ENCODE peak calls at places on chromosomes 16 and 17, in six cellular contexts. S is T-cell; C is NCI-H187; Y is effector CD4-positive, alpha-beta T cell; P is HTR-8/SVneo; K is smooth muscle cell of the brain vasculature. D is an unnamed sample.

GRCh38 chr17:42167807-42168206 is 13.0 kb upstream of the RAB5C start:
- DNase-seq in K (no peak), Y (no peak), P (no peak), C (no peak), S (no peak), D (no peak)

GRCh38 chr17:37770631-37771518 is 26.0 kb upstream of the HNF1B start:
- DNase-seq in C (peak), P (peak), K (peak), S (no peak), Y (no peak), D (peak)

GRCh38 chr17:34998205-34998604 is 17.9 kb downstream of the LIG3 start:
- DNase-seq in P (peak), C (no peak), S (peak), K (peak), Y (peak), D (peak)

GRCh38 chr17:76267051-76267576 is 2.0 kb downstream of the UBALD2 start:
- DNase-seq in K (no peak), Y (no peak), C (no peak), P (no peak), S (no peak), D (no peak)

GRCh38 chr17:41523787-41524186 is 4.3 kb downstream of the KRT19 start:
- DNase-seq in S (no peak), P (no peak), K (no peak), C (no peak), Y (no peak), D (no peak)

GRCh38 chr17:69466905-69467630 is 52.6 kb downstream of the MAP2K6 start:
- DNase-seq in Y (no peak), S (no peak), C (no peak), P (no peak), K (no peak), D (no peak)

GRCh38 chr16:64933890-64934289 is 188.0 kb downstream of the CDH11 start:
- DNase-seq in P (no peak), C (no peak), Y (no peak), S (no peak), K (no peak), D (no peak)

GRCh38 chr17:81680150-81680549 is 3.4 kb downstream of the ARL16 start:
- DNase-seq in C (no peak), P (no peak), K (no peak), Y (no peak), S (no peak), D (no peak)

GRCh38 chr17:39485555-39485954 is 24.3 kb downstream of the CDK12 start:
- DNase-seq in C (no peak), K (no peak), Y (no peak), S (no peak), P (peak), D (peak)

GRCh38 chr17:68302066-68302564 is 10.8 kb downstream of the ARSG start:
- DNase-seq in K (peak), C (no peak), Y (no peak), S (no peak), P (no peak), D (peak)

GRCh38 chr16:87339086-87339723 is 22.0 kb upstream of the C16orf95 start:
- DNase-seq in C (no peak), P (no peak), S (no peak), Y (no peak), K (no peak), D (no peak)

GRCh38 chr17:46771601-46772012 is 46.9 kb downstream of the WNT3 start:
- DNase-seq in K (no peak), C (no peak), P (peak), S (no peak), Y (no peak), D (no peak)

GRCh38 chr16:9033125-9033830 is 58.2 kb upstream of the HAPSTR1 start:
- DNase-seq in C (peak), P (peak), S (no peak), Y (no peak), K (no peak), D (peak)

GRCh38 chr17:73058022-73058421 is 34.5 kb downstream of the SLC39A11 start:
- DNase-seq in Y (no peak), S (no peak), K (no peak), C (no peak), P (no peak), D (no peak)

GRCh38 chr17:7020894-7021664 is 1.8 kb upstream of the BCL6B start:
- DNase-seq in S (no peak), Y (no peak), K (no peak), P (no peak), C (no peak), D (no peak)

GRCh38 chr17:69245617-69246016 is 17.0 kb upstream of the ABCA10 start:
- DNase-seq in P (no peak), Y (no peak), K (no peak), C (no peak), S (no peak), D (no peak)

GRCh38 chr17:83135692-83136091 is 56.3 kb downstream of the METRNL start:
- DNase-seq in C (no peak), P (no peak), K (no peak), S (no peak), Y (no peak), D (no peak)

GRCh38 chr17:17416400-17417360 is 60.1 kb upstream of the MED9 start:
- DNase-seq in P (no peak), K (no peak), Y (no peak), S (no peak), C (no peak), D (peak)

GRCh38 chr16:20726661-20727060 is 15.0 kb downstream of the THUMPD1 start:
- DNase-seq in S (no peak), Y (no peak), P (no peak), K (no peak), C (no peak), D (no peak)

GRCh38 chr17:15966879-15967248 is 21.9 kb downstream of the ADORA2B start:
- DNase-seq in K (no peak), P (no peak), C (peak), S (no peak), Y (no peak), D (no peak)

GRCh38 chr17:49267912-49268311 is 37.3 kb upstream of the PHOSPHO1 start:
- DNase-seq in C (no peak), S (no peak), Y (no peak), P (no peak), K (no peak), D (no peak)

GRCh38 chr17:75875182-75875939 is 3.0 kb downstream of the TRIM47 start:
- DNase-seq in K (no peak), P (no peak), C (no peak), Y (no peak), S (no peak), D (peak)

GRCh38 chr17:51666971-51667721 is 406.8 kb downstream of the UTP18 start:
- DNase-seq in C (no peak), Y (no peak), K (no peak), S (no peak), P (no peak), D (no peak)

GRCh38 chr16:1084971-1085370 is 11.1 kb downstream of the C1QTNF8 start:
- DNase-seq in C (no peak), S (no peak), K (no peak), Y (no peak), P (no peak), D (no peak)

GRCh38 chr17:41140360-41141132 is at the start of gene KRTAP4-6:
- DNase-seq in S (no peak), P (peak), C (no peak), Y (no peak), K (no peak), D (no peak)

GRCh38 chr17:76233588-76234353 is 6.5 kb downstream of the RNF157 start:
- DNase-seq in P (no peak), K (no peak), Y (no peak), S (no peak), C (no peak), D (no peak)

GRCh38 chr17:21303441-21304065 is 19.0 kb downstream of the MAP2K3 start:
- DNase-seq in Y (no peak), C (no peak), P (no peak), K (no peak), S (no peak), D (no peak)

GRCh38 chr16:25011891-25012499 is 3.2 kb downstream of the ARHGAP17 start:
- DNase-seq in K (no peak), C (no peak), S (no peak), P (no peak), Y (no peak), D (no peak)

GRCh38 chr16:7736138-7736537 is 403.5 kb downstream of the RBFOX1 start:
- DNase-seq in C (no peak), S (no peak), K (no peak), P (no peak), Y (no peak), D (no peak)

GRCh38 chr17:16425698-16426659 is 10.6 kb downstream of the TRPV2 start:
- DNase-seq in S (no peak), C (no peak), P (no peak), K (no peak), Y (no peak), D (no peak)

GRCh38 chr17:44546711-44547606 is 10.3 kb upstream of the FZD2 start:
- DNase-seq in C (no peak), K (no peak), S (no peak), Y (no peak), P (no peak), D (no peak)

D was measured in thyroid gland.